ENCODE peak calls at places on chromosomes 12 and 14, in six cellular contexts. One of them, this sample, is unnamed.

GRCh38 chr14:51454351-51454750 is 197.4 kb upstream of the FRMD6 start:
- DNase-seq in kidney: no peak
- DNase-seq in occipital lobe: no peak
- DNase-seq in NCI-H1105: no peak
- DNase-seq in NCI-H524 treated with DMSO at 0.1 percent for 48 hours: no peak
- DNase-seq in NCI-H1930: no peak
- DNase-seq in this sample: peak

GRCh38 chr12:115245005-115245404 is 561.0 kb upstream of the TBX3 start:
- DNase-seq in NCI-H1105: no peak
- DNase-seq in kidney: no peak
- DNase-seq in NCI-H1930: no peak
- DNase-seq in NCI-H524 treated with DMSO at 0.1 percent for 48 hours: no peak
- DNase-seq in occipital lobe: no peak
- DNase-seq in this sample: no peak

GRCh38 chr12:46930101-46930500 is 104.3 kb upstream of the SLC38A4 start:
- DNase-seq in NCI-H1105: no peak
- DNase-seq in kidney: no peak
- DNase-seq in occipital lobe: no peak
- DNase-seq in NCI-H1930: no peak
- DNase-seq in NCI-H524 treated with DMSO at 0.1 percent for 48 hours: no peak
- DNase-seq in this sample: no peak

GRCh38 chr12:76020731-76021672 is 10.6 kb downstream of the PHLDA1 start:
- DNase-seq in NCI-H1930: no peak
- DNase-seq in NCI-H1105: no peak
- DNase-seq in kidney: no peak
- DNase-seq in NCI-H524 treated with DMSO at 0.1 percent for 48 hours: no peak
- DNase-seq in occipital lobe: no peak
- DNase-seq in this sample: no peak

GRCh38 chr14:70359076-70359424 is 433 bp downstream of the COX16 start:
- DNase-seq in kidney: no peak
- DNase-seq in NCI-H524 treated with DMSO at 0.1 percent for 48 hours: no peak
- DNase-seq in occipital lobe: no peak
- DNase-seq in NCI-H1930: no peak
- DNase-seq in NCI-H1105: peak
- DNase-seq in this sample: peak

GRCh38 chr12:104426926-104427546 is 29.7 kb upstream of the CHST11 start:
- DNase-seq in NCI-H524 treated with DMSO at 0.1 percent for 48 hours: no peak
- DNase-seq in occipital lobe: no peak
- DNase-seq in NCI-H1930: no peak
- DNase-seq in NCI-H1105: no peak
- DNase-seq in kidney: no peak
- DNase-seq in this sample: no peak

GRCh38 chr12:67780580-67781084 is 132.1 kb downstream of the DYRK2 start:
- DNase-seq in occipital lobe: no peak
- DNase-seq in NCI-H1105: no peak
- DNase-seq in kidney: no peak
- DNase-seq in NCI-H1930: no peak
- DNase-seq in NCI-H524 treated with DMSO at 0.1 percent for 48 hours: no peak
- DNase-seq in this sample: no peak

GRCh38 chr14:50820786-50821185 is 10.2 kb downstream of the NIN start:
- DNase-seq in NCI-H1930: no peak
- DNase-seq in occipital lobe: no peak
- DNase-seq in NCI-H524 treated with DMSO at 0.1 percent for 48 hours: no peak
- DNase-seq in kidney: no peak
- DNase-seq in NCI-H1105: no peak
- DNase-seq in this sample: no peak

GRCh38 chr14:80446356-80446755 is 235.1 kb upstream of the DIO2 start:
- DNase-seq in occipital lobe: no peak
- DNase-seq in NCI-H524 treated with DMSO at 0.1 percent for 48 hours: no peak
- DNase-seq in NCI-H1930: no peak
- DNase-seq in kidney: no peak
- DNase-seq in NCI-H1105: no peak
- DNase-seq in this sample: no peak

GRCh38 chr12:96422192-96422591 is 22.0 kb upstream of the CDK17 start:
- DNase-seq in occipital lobe: no peak
- DNase-seq in NCI-H1105: no peak
- DNase-seq in NCI-H524 treated with DMSO at 0.1 percent for 48 hours: no peak
- DNase-seq in NCI-H1930: no peak
- DNase-seq in kidney: no peak
- DNase-seq in this sample: peak

GRCh38 chr14:23623962-23624361 is 12.2 kb upstream of the DHRS2 start:
- DNase-seq in NCI-H524 treated with DMSO at 0.1 percent for 48 hours: no peak
- DNase-seq in NCI-H1930: no peak
- DNase-seq in occipital lobe: no peak
- DNase-seq in kidney: no peak
- DNase-seq in NCI-H1105: no peak
- DNase-seq in this sample: no peak

GRCh38 chr12:39235990-39236767 is 206.7 kb downstream of the KIF21A start:
- DNase-seq in kidney: no peak
- DNase-seq in occipital lobe: no peak
- DNase-seq in NCI-H1930: no peak
- DNase-seq in NCI-H524 treated with DMSO at 0.1 percent for 48 hours: no peak
- DNase-seq in NCI-H1105: no peak
- DNase-seq in this sample: no peak

GRCh38 chr12:88572785-88573565 is 7.3 kb downstream of the KITLG start:
- DNase-seq in NCI-H1105: no peak
- DNase-seq in NCI-H524 treated with DMSO at 0.1 percent for 48 hours: no peak
- DNase-seq in occipital lobe: no peak
- DNase-seq in kidney: no peak
- DNase-seq in NCI-H1930: no peak
- DNase-seq in this sample: no peak

GRCh38 chr12:90199008-90199407 is 490.4 kb upstream of the ATP2B1 start:
- DNase-seq in NCI-H1930: no peak
- DNase-seq in NCI-H1105: no peak
- DNase-seq in NCI-H524 treated with DMSO at 0.1 percent for 48 hours: no peak
- DNase-seq in kidney: no peak
- DNase-seq in occipital lobe: no peak
- DNase-seq in this sample: no peak

GRCh38 chr14:99720941-99721791 is 37.1 kb downstream of the CYP46A1 start:
- DNase-seq in NCI-H524 treated with DMSO at 0.1 percent for 48 hours: no peak
- DNase-seq in kidney: no peak
- DNase-seq in NCI-H1930: no peak
- DNase-seq in occipital lobe: no peak
- DNase-seq in NCI-H1105: no peak
- DNase-seq in this sample: no peak

GRCh38 chr12:65122661-65123060 is 1.6 kb upstream of the WIF1 start:
- DNase-seq in kidney: no peak
- DNase-seq in NCI-H524 treated with DMSO at 0.1 percent for 48 hours: peak
- DNase-seq in occipital lobe: no peak
- DNase-seq in NCI-H1930: no peak
- DNase-seq in NCI-H1105: no peak
- DNase-seq in this sample: no peak

GRCh38 chr12:52591521-52591920 is 9.7 kb downstream of the KRT72 start:
- DNase-seq in NCI-H1105: no peak
- DNase-seq in occipital lobe: no peak
- DNase-seq in NCI-H524 treated with DMSO at 0.1 percent for 48 hours: no peak
- DNase-seq in NCI-H1930: no peak
- DNase-seq in kidney: no peak
- DNase-seq in this sample: no peak

GRCh38 chr12:116313194-116313910 is 35.9 kb upstream of the MED13L start:
- DNase-seq in kidney: no peak
- DNase-seq in NCI-H1930: no peak
- DNase-seq in occipital lobe: no peak
- DNase-seq in NCI-H1105: no peak
- DNase-seq in NCI-H524 treated with DMSO at 0.1 percent for 48 hours: no peak
- DNase-seq in this sample: no peak

This sample was measured in NCI-H1694 treated with DMSO at 0.1 percent for 48 hours.